ENCODE peak calls at places on chromosomes 16 and 17, in ten cellular contexts. N is upper lobe of right lung; K is Kasumi-1; T is Daoy; F is stromal cell of bone marrow; Z is GM18507; M is PC-3; Y is heart right ventricle; S is activated CD8-positive, alpha-beta memory T cell treated with anti-CD3 and anti-CD28 coated beads for 1 hour; J is kidney glomerular epithelial cell. P is an unnamed sample.

GRCh38 chr17:44623070-44623725 is 33.1 kb upstream of the MEIOC start:
- DNase-seq in J (peak; percentile 8), F (no peak), M (peak; percentile 43), K (no peak), N (no peak), T (no peak), S (no peak), Y (no peak), Z (no peak), P (no peak)

GRCh38 chr16:13896543-13897182 is 23.3 kb upstream of the ERCC4 start:
- DNase-seq in J (no peak), N (no peak), Z (no peak), T (no peak), K (no peak), F (no peak), Y (no peak), S (no peak), M (peak; percentile 41), P (no peak)

GRCh38 chr16:23014592-23014991 is 134.7 kb downstream of the USP31 start:
- DNase-seq in T (no peak), K (no peak), J (no peak), M (no peak), Y (no peak), F (no peak), Z (no peak), N (no peak), S (no peak), P (no peak)

GRCh38 chr17:77853208-77853977 is 105.1 kb upstream of the TNRC6C start:
- DNase-seq in F (no peak), N (peak; percentile 52), J (no peak), M (no peak), K (no peak), S (no peak), Z (no peak), T (no peak), Y (no peak), P (no peak)

GRCh38 chr16:71383054-71383773 is 24.7 kb downstream of the CALB2 start:
- DNase-seq in M (peak; percentile 7), K (no peak), J (peak; percentile 12), Z (no peak), T (peak; percentile 27), Y (no peak), S (no peak), F (no peak), N (no peak), P (no peak)

GRCh38 chr16:87380875-87381274 is 2.7 kb downstream of the FBXO31 start:
- DNase-seq in J (no peak), Y (no peak), T (no peak), M (no peak), N (no peak), S (no peak), Z (no peak), F (no peak), K (no peak), P (no peak)

GRCh38 chr17:45093444-45094110 is 32.5 kb downstream of the NMT1 start:
- DNase-seq in J (no peak), F (no peak), M (no peak), Y (peak; percentile 36), N (no peak), T (no peak), K (no peak), Z (no peak), S (no peak), P (no peak)

GRCh38 chr17:19537116-19537515 is 3.5 kb downstream of the SLC47A1 start:
- DNase-seq in Z (no peak), Y (no peak), K (no peak), N (peak; percentile 16), J (no peak), M (no peak), S (no peak), T (no peak), F (no peak), P (no peak)

GRCh38 chr17:13520899-13521572 is 80.7 kb downstream of the HS3ST3A1 start:
- DNase-seq in S (no peak), N (no peak), F (peak; percentile 91), J (no peak), T (peak; percentile 43), K (no peak), Z (no peak), M (peak; percentile 28), Y (no peak), P (no peak)

GRCh38 chr17:29677139-29677834 is 54.6 kb upstream of the CORO6 start:
- DNase-seq in J (no peak), T (no peak), N (no peak), K (no peak), F (peak; percentile 33), S (no peak), Z (no peak), Y (peak; percentile 34), M (no peak), P (no peak)

GRCh38 chr16:29815032-29815721 is 775 bp upstream of the PAGR1 start:
- DNase-seq in S (no peak), K (no peak), Z (no peak), J (no peak), N (peak; percentile 76), T (no peak), Y (peak; percentile 31), M (no peak), F (no peak), P (no peak)

GRCh38 chr17:36858119-36859002 is 78.9 kb upstream of the LHX1 start:
- DNase-seq in Z (no peak), T (peak; percentile 59), S (no peak), M (peak; percentile 11), K (no peak), F (no peak), N (no peak), Y (no peak), J (no peak), P (no peak)

GRCh38 chr17:45228121-45228941 is 6.6 kb downstream of the FMNL1 start:
- DNase-seq in Y (no peak), Z (no peak), T (no peak), F (no peak), J (no peak), M (no peak), N (no peak), S (no peak), K (no peak), P (no peak)

GRCh38 chr16:69412287-69412686 is 12.1 kb upstream of the CYB5B start:
- DNase-seq in F (no peak), K (no peak), N (no peak), Y (no peak), J (no peak), Z (no peak), S (no peak), T (no peak), M (no peak), P (no peak)

GRCh38 chr17:82291582-82292250 is 18.2 kb upstream of the CSNK1D start:
- DNase-seq in M (no peak), K (peak; percentile 22), T (no peak), Z (no peak), F (no peak), S (no peak), Y (no peak), N (peak; percentile 60), J (no peak), P (no peak)